ENCODE peak calls at places on chromosomes 6 and 20, in seven cellular contexts. V, O, U, G, P, F and S are unnamed samples.

GRCh38 chr6:82015043-82015442 is 232.5 kb downstream of the IBTK start:
- DNase-seq in O (peak), V (no peak), P (no peak), F (no peak), G (no peak), U (no peak), S (no peak)

GRCh38 chr20:51487525-51488279 is 54.8 kb downstream of the NFATC2 start:
- DNase-seq in O (peak), G (no peak), F (peak), P (peak), U (no peak), V (no peak), S (no peak)

GRCh38 chr6:39339557-39340555 is 17.4 kb upstream of the KCNK16 start:
- DNase-seq in G (no peak), O (peak), U (no peak), V (no peak), P (no peak), F (no peak), S (no peak)

GRCh38 chr6:112560651-112561050 is 213.5 kb downstream of the RFPL4B start:
- DNase-seq in V (no peak), F (no peak), O (no peak), P (no peak), G (no peak), U (no peak), S (no peak)

GRCh38 chr6:8030920-8031319 is 33.3 kb downstream of the BLOC1S5 start:
- DNase-seq in F (no peak), P (no peak), O (no peak), U (no peak), G (no peak), V (no peak), S (no peak)

GRCh38 chr6:39841923-39842322 is 49.7 kb downstream of the DAAM2 start:
- DNase-seq in O (no peak), P (no peak), F (no peak), G (no peak), V (no peak), U (no peak), S (no peak)

GRCh38 chr20:63642518-63643247 is 10.5 kb downstream of the STMN3 start:
- DNase-seq in F (no peak), O (peak), U (no peak), G (no peak), V (no peak), P (no peak), S (no peak)

GRCh38 chr20:47430862-47431588 is 70.7 kb upstream of the NCOA3 start:
- DNase-seq in V (no peak), P (no peak), G (no peak), U (no peak), O (no peak), F (no peak), S (no peak)

GRCh38 chr20:48166082-48166835 is 381.0 kb upstream of the SULF2 start:
- DNase-seq in P (no peak), G (no peak), U (no peak), F (no peak), V (no peak), O (no peak), S (no peak)

GRCh38 chr6:84220809-84221409 is 6.5 kb downstream of the CEP162 start:
- DNase-seq in U (no peak), P (no peak), F (no peak), G (no peak), V (no peak), O (peak), S (no peak)

GRCh38 chr6:144372116-144372515 is 87.0 kb downstream of the UTRN start:
- DNase-seq in O (no peak), G (no peak), P (no peak), V (no peak), U (no peak), F (no peak), S (no peak)

GRCh38 chr6:11999245-11999644 is 12.9 kb upstream of the HIVEP1 start:
- DNase-seq in F (no peak), P (no peak), U (no peak), V (no peak), O (no peak), G (no peak), S (no peak)

GRCh38 chr6:101605874-101606273 is 212.4 kb downstream of the GRIK2 start:
- DNase-seq in U (no peak), G (no peak), F (no peak), V (no peak), P (no peak), O (peak), S (no peak)

GRCh38 chr20:25308083-25308491 is 60.2 kb downstream of the PYGB start:
- DNase-seq in F (no peak), V (no peak), O (no peak), U (no peak), G (no peak), P (no peak), S (no peak)

GRCh38 chr6:167140589-167141474 is 16.9 kb downstream of the GPR31 start:
- DNase-seq in P (no peak), V (no peak), G (no peak), U (no peak), F (no peak), O (peak), S (no peak)

GRCh38 chr20:1900321-1900791 is 5.1 kb downstream of the SIRPA start:
- DNase-seq in V (no peak), U (no peak), F (peak), G (peak), P (peak), O (peak), S (no peak)

GRCh38 chr20:1888796-1889463 is 6.3 kb upstream of the SIRPA start:
- DNase-seq in V (no peak), O (peak), P (no peak), G (no peak), U (no peak), F (no peak), S (no peak)

GRCh38 chr6:38337819-38338465 is 301.8 kb downstream of the BTBD9 start:
- DNase-seq in P (no peak), F (peak), U (no peak), V (no peak), G (no peak), O (peak), S (no peak)

GRCh38 chr20:32961956-32962517 is 42.2 kb downstream of the SUN5 start:
- DNase-seq in O (no peak), V (no peak), P (no peak), F (no peak), U (no peak), G (no peak), S (no peak)

GRCh38 chr6:159969204-159969912 is 476 bp downstream of the IGF2R start:
- DNase-seq in G (no peak), O (peak), P (no peak), U (no peak), F (peak), V (peak), S (peak)

GRCh38 chr6:75853796-75854195 is 104.8 kb downstream of the MYO6 start:
- DNase-seq in U (no peak), O (no peak), P (no peak), G (no peak), V (no peak), F (no peak), S (no peak)

GRCh38 chr6:159013229-159013628 is 13.2 kb upstream of the RSPH3 start:
- DNase-seq in G (no peak), V (no peak), F (no peak), O (no peak), P (no peak), U (no peak), S (no peak)

GRCh38 chr6:142740449-142740848 is 204.5 kb downstream of the HIVEP2 start:
- DNase-seq in P (no peak), F (no peak), G (no peak), U (no peak), V (no peak), O (no peak), S (no peak)

GRCh38 chr6:169906004-169906740 is 154.8 kb downstream of the ERMARD start:
- DNase-seq in V (no peak), U (no peak), P (no peak), O (no peak), G (no peak), F (no peak), S (no peak)